ENCODE peak calls at places on chromosomes 11 and 22, in ten cellular contexts. One of them, this sample, is unnamed. For H3K27me3, the result is how much of the 10 kb centered on the place peaks cover.

GRCh38 chr11:111836766-111837165 is 34.6 kb downstream of the ALG9 start:
- DNase-seq in bronchial epithelial cell: no peak
- DNase-seq in transverse colon: no peak
- DNase-seq in brain microvascular endothelial cell: no peak
- DNase-seq in CD8-positive, alpha-beta T cell: no peak
- DNase-seq in endothelial cell of umbilical vein: no peak
- DNase-seq in fibroblast of lung: peak
- DNase-seq in lung: no peak
- DNase-seq in GM12878: peak
- DNase-seq in astrocyte: peak
- DNase-seq in this sample: no peak

GRCh38 chr22:23068096-23068831 is 2.1 kb upstream of the GNAZ start:
- DNase-seq in transverse colon: peak
- DNase-seq in CD8-positive, alpha-beta T cell: no peak
- DNase-seq in endothelial cell of umbilical vein: no peak
- DNase-seq in lung: no peak
- DNase-seq in fibroblast of lung: no peak
- DNase-seq in GM12878: no peak
- DNase-seq in astrocyte: no peak
- DNase-seq in bronchial epithelial cell: no peak
- DNase-seq in brain microvascular endothelial cell: no peak
- DNase-seq in this sample: no peak

GRCh38 chr22:21593406-21594232 is 26.1 kb downstream of the UBE2L3 start:
- DNase-seq in transverse colon: no peak
- DNase-seq in astrocyte: no peak
- DNase-seq in fibroblast of lung: no peak
- DNase-seq in bronchial epithelial cell: no peak
- DNase-seq in lung: no peak
- DNase-seq in endothelial cell of umbilical vein: no peak
- DNase-seq in CD8-positive, alpha-beta T cell: no peak
- DNase-seq in brain microvascular endothelial cell: no peak
- DNase-seq in GM12878: no peak
- DNase-seq in this sample: no peak

GRCh38 chr22:49760630-49761571 is 66.8 kb downstream of the BRD1 start:
- DNase-seq in GM12878: peak
- DNase-seq in CD8-positive, alpha-beta T cell: no peak
- DNase-seq in fibroblast of lung: no peak
- DNase-seq in bronchial epithelial cell: peak
- DNase-seq in transverse colon: no peak
- DNase-seq in astrocyte: no peak
- DNase-seq in brain microvascular endothelial cell: no peak
- DNase-seq in lung: no peak
- DNase-seq in endothelial cell of umbilical vein: no peak
- DNase-seq in this sample: no peak

GRCh38 chr11:102446606-102447005 is 6.0 kb downstream of the TMEM123 start:
- DNase-seq in astrocyte: peak
- DNase-seq in lung: no peak
- DNase-seq in CD8-positive, alpha-beta T cell: no peak
- DNase-seq in fibroblast of lung: peak
- DNase-seq in brain microvascular endothelial cell: peak
- DNase-seq in transverse colon: no peak
- DNase-seq in bronchial epithelial cell: peak
- DNase-seq in endothelial cell of umbilical vein: peak
- DNase-seq in GM12878: no peak
- DNase-seq in this sample: no peak

GRCh38 chr11:403021-403760 is 9.2 kb downstream of the PKP3 start:
- DNase-seq in fibroblast of lung: no peak
- DNase-seq in GM12878: no peak
- DNase-seq in astrocyte: no peak
- DNase-seq in transverse colon: no peak
- DNase-seq in bronchial epithelial cell: no peak
- DNase-seq in endothelial cell of umbilical vein: no peak
- DNase-seq in brain microvascular endothelial cell: no peak
- DNase-seq in CD8-positive, alpha-beta T cell: no peak
- DNase-seq in lung: no peak
- DNase-seq in this sample: no peak

GRCh38 chr11:368414-369335 is 624 bp upstream of the B4GALNT4 start:
- DNase-seq in astrocyte: no peak
- DNase-seq in bronchial epithelial cell: no peak
- DNase-seq in CD8-positive, alpha-beta T cell: no peak
- DNase-seq in endothelial cell of umbilical vein: peak
- DNase-seq in brain microvascular endothelial cell: peak
- DNase-seq in transverse colon: no peak
- DNase-seq in fibroblast of lung: no peak
- DNase-seq in GM12878: no peak
- DNase-seq in lung: no peak
- DNase-seq in this sample: no peak

GRCh38 chr11:85828640-85828978 is 17.7 kb upstream of the SYTL2 start:
- DNase-seq in CD8-positive, alpha-beta T cell: no peak
- DNase-seq in astrocyte: no peak
- DNase-seq in transverse colon: no peak
- DNase-seq in fibroblast of lung: no peak
- DNase-seq in GM12878: no peak
- DNase-seq in brain microvascular endothelial cell: no peak
- DNase-seq in bronchial epithelial cell: no peak
- DNase-seq in lung: no peak
- DNase-seq in endothelial cell of umbilical vein: no peak
- DNase-seq in this sample: no peak

GRCh38 chr11:61706452-61707400 is 26.5 kb downstream of the DAGLA start:
- DNase-seq in bronchial epithelial cell: no peak
- DNase-seq in transverse colon: peak
- DNase-seq in brain microvascular endothelial cell: no peak
- DNase-seq in CD8-positive, alpha-beta T cell: no peak
- DNase-seq in GM12878: no peak
- DNase-seq in lung: no peak
- DNase-seq in astrocyte: no peak
- DNase-seq in endothelial cell of umbilical vein: no peak
- DNase-seq in fibroblast of lung: no peak
- DNase-seq in this sample: no peak

GRCh38 chr11:83693279-83693992 is 407.3 kb upstream of the CCDC90B start:
- DNase-seq in brain microvascular endothelial cell: no peak
- DNase-seq in endothelial cell of umbilical vein: peak
- DNase-seq in bronchial epithelial cell: peak
- DNase-seq in astrocyte: no peak
- DNase-seq in fibroblast of lung: no peak
- DNase-seq in lung: no peak
- DNase-seq in GM12878: no peak
- DNase-seq in CD8-positive, alpha-beta T cell: no peak
- DNase-seq in transverse colon: no peak
- DNase-seq in this sample: no peak

GRCh38 chr22:24867327-24868022 is 61.5 kb downstream of the SGSM1 start:
- DNase-seq in fibroblast of lung: no peak
- DNase-seq in GM12878: no peak
- DNase-seq in astrocyte: no peak
- DNase-seq in bronchial epithelial cell: no peak
- DNase-seq in CD8-positive, alpha-beta T cell: no peak
- DNase-seq in lung: no peak
- DNase-seq in endothelial cell of umbilical vein: no peak
- DNase-seq in brain microvascular endothelial cell: no peak
- DNase-seq in transverse colon: no peak
- DNase-seq in this sample: no peak

GRCh38 chr22:50739894-50740293 is 1.9 kb downstream of the ACR start:
- DNase-seq in GM12878: no peak
- DNase-seq in transverse colon: no peak
- DNase-seq in brain microvascular endothelial cell: no peak
- DNase-seq in bronchial epithelial cell: no peak
- DNase-seq in fibroblast of lung: no peak
- DNase-seq in lung: peak
- DNase-seq in endothelial cell of umbilical vein: no peak
- DNase-seq in CD8-positive, alpha-beta T cell: no peak
- DNase-seq in astrocyte: no peak
- DNase-seq in this sample: no peak

GRCh38 chr11:4455439-4455838 is 6.3 kb downstream of the OR52K2 start:
- DNase-seq in transverse colon: no peak
- DNase-seq in GM12878: no peak
- DNase-seq in bronchial epithelial cell: no peak
- DNase-seq in CD8-positive, alpha-beta T cell: no peak
- DNase-seq in astrocyte: no peak
- DNase-seq in endothelial cell of umbilical vein: no peak
- DNase-seq in fibroblast of lung: no peak
- DNase-seq in brain microvascular endothelial cell: no peak
- DNase-seq in lung: no peak
- DNase-seq in this sample: no peak

GRCh38 chr11:134402910-134403309 is 9.1 kb downstream of the B3GAT1 start:
- DNase-seq in endothelial cell of umbilical vein: no peak
- DNase-seq in GM12878: no peak
- DNase-seq in lung: no peak
- DNase-seq in fibroblast of lung: no peak
- DNase-seq in brain microvascular endothelial cell: no peak
- DNase-seq in CD8-positive, alpha-beta T cell: no peak
- DNase-seq in bronchial epithelial cell: no peak
- DNase-seq in transverse colon: no peak
- DNase-seq in astrocyte: no peak
- DNase-seq in this sample: no peak

GRCh38 chr22:31490496-31490925 is 869 bp upstream of the EIF4ENIF1 start:
- DNase-seq in lung: peak
- DNase-seq in fibroblast of lung: peak
- DNase-seq in CD8-positive, alpha-beta T cell: peak
- DNase-seq in GM12878: peak
- DNase-seq in brain microvascular endothelial cell: peak
- DNase-seq in bronchial epithelial cell: peak
- DNase-seq in endothelial cell of umbilical vein: peak
- DNase-seq in astrocyte: peak
- DNase-seq in transverse colon: peak
- DNase-seq in this sample: peak

GRCh38 chr11:11810764-11811726 is 30.7 kb upstream of the USP47 start:
- DNase-seq in astrocyte: no peak
- DNase-seq in brain microvascular endothelial cell: no peak
- DNase-seq in lung: no peak
- DNase-seq in bronchial epithelial cell: no peak
- DNase-seq in endothelial cell of umbilical vein: no peak
- DNase-seq in GM12878: no peak
- DNase-seq in fibroblast of lung: no peak
- DNase-seq in transverse colon: no peak
- DNase-seq in CD8-positive, alpha-beta T cell: no peak
- DNase-seq in this sample: no peak

DNA sequence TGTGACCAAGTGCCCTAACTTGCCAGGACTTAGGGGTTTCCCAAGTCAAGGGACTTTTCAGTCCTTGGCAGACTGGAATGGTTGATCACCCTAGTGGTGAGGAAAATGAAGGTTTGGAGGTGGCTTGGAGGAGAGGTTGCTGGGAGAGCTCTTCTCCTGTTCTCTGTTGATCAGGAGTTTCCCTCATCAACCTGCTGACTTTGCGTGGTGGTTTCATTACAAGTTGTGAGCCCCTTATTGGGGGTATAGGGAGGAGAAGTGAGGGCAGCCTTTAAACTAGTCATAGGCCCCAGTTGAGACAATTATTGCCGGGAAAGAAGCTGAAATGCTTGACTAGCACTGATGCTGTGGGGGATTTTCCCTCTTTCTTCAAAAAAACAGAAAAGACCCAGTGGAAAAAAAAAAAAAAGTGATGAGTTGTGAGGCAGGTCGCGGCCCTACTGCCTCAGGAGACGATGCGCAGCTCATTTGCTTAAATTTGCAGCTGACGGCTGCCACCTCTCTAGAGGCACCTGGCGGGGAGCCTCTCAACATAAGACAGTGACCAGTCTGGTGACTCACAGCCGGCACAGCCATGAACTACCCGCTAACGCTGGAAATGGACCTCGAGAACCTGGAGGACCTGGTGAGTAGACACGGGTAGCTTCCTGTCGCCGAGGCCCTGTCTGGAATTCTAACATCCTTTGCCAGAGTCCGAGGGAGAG is at the start of gene CXCR5:
- DNase-seq in transverse colon: peak
- DNase-seq in endothelial cell of umbilical vein: no peak
- DNase-seq in GM12878: no peak
- DNase-seq in astrocyte: peak
- DNase-seq in brain microvascular endothelial cell: peak
- DNase-seq in fibroblast of lung: peak
- DNase-seq in bronchial epithelial cell: no peak
- DNase-seq in lung: no peak
- DNase-seq in CD8-positive, alpha-beta T cell: no peak
- DNase-seq in this sample: no peak
- H3K4me3 ChIP-seq in transverse colon: no peak
- H3K4me3 ChIP-seq in endothelial cell of umbilical vein: no peak
- H3K4me3 ChIP-seq in GM12878: peak
- H3K4me3 ChIP-seq in astrocyte: no peak
- H3K4me3 ChIP-seq in brain microvascular endothelial cell: no peak
- H3K4me3 ChIP-seq in fibroblast of lung: no peak
- H3K4me3 ChIP-seq in bronchial epithelial cell: no peak
- H3K4me3 ChIP-seq in lung: no peak
- H3K4me3 ChIP-seq in CD8-positive, alpha-beta T cell: no peak
- H3K4me3 ChIP-seq in this sample: no peak

GRCh38 chr11:119800171-119800570 is 71.2 kb upstream of the NECTIN1 start:
- DNase-seq in fibroblast of lung: peak
- DNase-seq in GM12878: no peak
- DNase-seq in transverse colon: no peak
- DNase-seq in endothelial cell of umbilical vein: no peak
- DNase-seq in bronchial epithelial cell: no peak
- DNase-seq in brain microvascular endothelial cell: no peak
- DNase-seq in lung: no peak
- DNase-seq in astrocyte: peak
- DNase-seq in CD8-positive, alpha-beta T cell: no peak
- DNase-seq in this sample: no peak
- H3K27me3 ChIP-seq in fibroblast of lung: under half
- H3K27me3 ChIP-seq in GM12878: under half
- H3K27me3 ChIP-seq in transverse colon: under half
- H3K27me3 ChIP-seq in endothelial cell of umbilical vein: under half
- H3K27me3 ChIP-seq in bronchial epithelial cell: under half
- H3K27me3 ChIP-seq in brain microvascular endothelial cell: under half
- H3K27me3 ChIP-seq in lung: under half
- H3K27me3 ChIP-seq in astrocyte: under half
- H3K27me3 ChIP-seq in CD8-positive, alpha-beta T cell: under half
- H3K27me3 ChIP-seq in this sample: under half

GRCh38 chr11:60469723-60470122 is 14.1 kb downstream of the MS4A1 start:
- DNase-seq in brain microvascular endothelial cell: no peak
- DNase-seq in CD8-positive, alpha-beta T cell: no peak
- DNase-seq in lung: no peak
- DNase-seq in astrocyte: no peak
- DNase-seq in endothelial cell of umbilical vein: no peak
- DNase-seq in GM12878: no peak
- DNase-seq in fibroblast of lung: no peak
- DNase-seq in bronchial epithelial cell: no peak
- DNase-seq in transverse colon: no peak
- DNase-seq in this sample: no peak
- TF ChIP-seq CTCF in brain microvascular endothelial cell: no peak
- TF ChIP-seq CTCF in CD8-positive, alpha-beta T cell: no peak
- TF ChIP-seq CTCF in lung: no peak
- TF ChIP-seq CTCF in astrocyte: no peak
- TF ChIP-seq CTCF in endothelial cell of umbilical vein: no peak
- TF ChIP-seq CTCF in GM12878: no peak
- TF ChIP-seq CTCF in fibroblast of lung: no peak
- TF ChIP-seq CTCF in bronchial epithelial cell: no peak
- TF ChIP-seq CTCF in transverse colon: no peak
- TF ChIP-seq CTCF in this sample: no peak

DNA sequence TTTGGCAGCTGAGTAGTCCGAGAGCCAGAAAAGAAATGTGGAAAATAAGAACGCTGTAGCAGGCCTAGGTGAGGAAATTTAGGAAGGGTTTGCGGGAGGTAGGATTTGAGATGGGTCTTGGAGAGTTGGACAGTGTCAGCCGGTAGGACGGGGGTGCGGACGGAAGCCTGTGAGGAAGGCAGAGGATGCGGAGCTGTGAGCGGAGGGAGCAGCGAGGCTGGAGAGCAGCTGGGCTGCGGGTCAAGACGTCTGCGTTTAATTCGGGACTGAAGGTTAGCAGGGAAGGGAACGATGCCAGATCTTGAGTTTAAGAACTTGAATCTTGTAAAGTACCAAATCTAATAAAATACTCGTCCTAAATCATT is 669 bp upstream of the TIGD3 start:
- DNase-seq in fibroblast of lung: no peak
- DNase-seq in lung: no peak
- DNase-seq in transverse colon: no peak
- DNase-seq in CD8-positive, alpha-beta T cell: no peak
- DNase-seq in bronchial epithelial cell: no peak
- DNase-seq in GM12878: no peak
- DNase-seq in brain microvascular endothelial cell: no peak
- DNase-seq in endothelial cell of umbilical vein: no peak
- DNase-seq in astrocyte: no peak
- DNase-seq in this sample: no peak
- H3K4me3 ChIP-seq in fibroblast of lung: no peak
- H3K4me3 ChIP-seq in lung: peak
- H3K4me3 ChIP-seq in transverse colon: peak
- H3K4me3 ChIP-seq in CD8-positive, alpha-beta T cell: peak
- H3K4me3 ChIP-seq in bronchial epithelial cell: peak
- H3K4me3 ChIP-seq in GM12878: no peak
- H3K4me3 ChIP-seq in brain microvascular endothelial cell: peak
- H3K4me3 ChIP-seq in endothelial cell of umbilical vein: peak
- H3K4me3 ChIP-seq in astrocyte: peak
- H3K4me3 ChIP-seq in this sample: peak